ENCODE peak calls at places on chromosomes 5 and 9, in seven cellular contexts. O is HCT116, L is K562, I is H1, S is SK-N-SH, K is GM12878, V is HepG2. Z is an unnamed sample.

GRCh38 chr9:110444911-110445310 is 107.2 kb upstream of the TXNDC8 start:
- DNase-seq in O (no peak), L (no peak), I (no peak), S (no peak), K (no peak), V (no peak), Z (no peak)

GRCh38 chr5:39211773-39212172 is 7.6 kb downstream of the FYB1 start:
- DNase-seq in O (no peak), L (no peak), I (no peak), S (no peak), K (no peak), V (no peak), Z (no peak)

GRCh38 chr5:122195784-122196394 is 66.5 kb downstream of the ZNF474 start:
- DNase-seq in O (peak; percentile 28), L (peak; percentile 53), I (no peak), S (peak; percentile 35), K (no peak), V (peak; percentile 11), Z (peak; percentile 21)

GRCh38 chr9:121563881-121564460 is 64.3 kb upstream of the GGTA1 start:
- DNase-seq in O (no peak), L (no peak), I (no peak), S (no peak), K (no peak), V (no peak), Z (no peak)

GRCh38 chr5:6505779-6506557 is 57.3 kb downstream of the UBE2QL1 start:
- DNase-seq in O (no peak), L (no peak), I (no peak), S (no peak), K (no peak), V (no peak), Z (no peak)

GRCh38 chr5:62138607-62139006 is 167.4 kb upstream of the KIF2A start:
- DNase-seq in O (no peak), L (no peak), I (peak; percentile 15), S (peak; percentile 9), K (no peak), V (no peak), Z (no peak)

GRCh38 chr5:142296914-142297417 is 27.9 kb downstream of the SPRY4 start:
- DNase-seq in O (no peak), L (no peak), I (no peak), S (no peak), K (no peak), V (peak; percentile 77), Z (peak; percentile 48)

GRCh38 chr9:86368871-86369521 is 14.8 kb upstream of the TUT7 start:
- DNase-seq in O (no peak), L (no peak), I (no peak), S (no peak), K (no peak), V (peak; percentile 12), Z (no peak)

GRCh38 chr5:3954189-3954588 is 358.6 kb downstream of the IRX1 start:
- DNase-seq in O (no peak), L (no peak), I (no peak), S (no peak), K (no peak), V (no peak), Z (no peak)

GRCh38 chr5:132253008-132253441 is 4.5 kb upstream of the PDLIM4 start:
- DNase-seq in O (no peak), L (no peak), I (no peak), S (no peak), K (no peak), V (no peak), Z (no peak)

GRCh38 chr5:72129730-72130129 is 22.5 kb downstream of the MAP1B start:
- DNase-seq in O (no peak), L (no peak), I (no peak), S (no peak), K (no peak), V (no peak), Z (no peak)

GRCh38 chr5:35780236-35780635 is 76.5 kb upstream of the IL7R start:
- DNase-seq in O (no peak), L (no peak), I (no peak), S (no peak), K (no peak), V (no peak), Z (no peak)

GRCh38 chr5:119356384-119357188 is 767 bp downstream of the TNFAIP8 start:
- DNase-seq in O (no peak), L (no peak), I (no peak), S (no peak), K (no peak), V (no peak), Z (peak; percentile 30)

GRCh38 chr5:1793966-1794895 is 5.4 kb downstream of the MRPL36 start:
- DNase-seq in O (no peak), L (no peak), I (no peak), S (no peak), K (no peak), V (peak; percentile 52), Z (no peak)

GRCh38 chr5:140134277-140134935 is 8.7 kb downstream of the IGIP start:
- DNase-seq in O (no peak), L (no peak), I (no peak), S (no peak), K (no peak), V (no peak), Z (no peak)

GRCh38 chr5:136205061-136205702 is 12.2 kb upstream of the SMIM32 start:
- DNase-seq in O (no peak), L (no peak), I (no peak), S (no peak), K (no peak), V (no peak), Z (no peak)

GRCh38 chr5:37938086-37938852 is 98.4 kb upstream of the GDNF start:
- DNase-seq in O (no peak), L (no peak), I (no peak), S (no peak), K (no peak), V (no peak), Z (no peak)

GRCh38 chr9:107472581-107473335 is 16.8 kb downstream of the KLF4 start:
- DNase-seq in O (no peak), L (no peak), I (no peak), S (no peak), K (no peak), V (no peak), Z (no peak)

DNA sequence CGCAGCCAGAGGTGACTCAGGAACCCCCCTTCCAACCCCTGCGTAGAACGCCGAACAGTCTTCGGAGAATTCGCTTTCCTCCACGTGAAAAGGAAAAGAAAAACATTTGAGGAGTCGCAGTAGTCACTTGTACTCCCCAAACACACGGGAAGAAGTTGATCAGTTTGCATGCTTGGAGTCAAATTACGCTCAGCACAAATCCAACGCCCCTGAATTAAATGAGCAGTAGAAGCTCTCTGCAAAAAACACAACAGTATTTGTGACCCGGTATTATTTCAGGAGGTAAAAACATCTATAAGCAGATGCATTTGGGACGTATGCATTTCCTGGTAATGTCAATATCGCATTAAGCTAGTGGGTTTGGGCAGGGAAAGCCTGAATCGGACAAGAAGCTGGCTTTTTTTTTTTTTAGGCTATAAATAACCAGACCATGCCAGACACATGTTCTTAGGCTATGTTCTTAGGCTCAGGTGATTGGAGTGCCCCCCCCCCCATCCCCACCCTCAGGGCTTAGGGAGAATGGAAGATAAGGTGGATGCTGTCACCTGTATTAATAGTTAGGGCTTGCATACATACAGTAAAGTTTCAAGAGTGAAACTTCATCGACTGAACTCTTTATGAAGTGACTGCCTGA is 922 bp upstream of the ARL15 start:
- DNase-seq in O (no peak), L (peak; percentile 51), I (no peak), S (peak; percentile 13), K (no peak), V (no peak), Z (peak; percentile 52)
- TF ChIP-seq JUND in O (no peak), L (no peak), I (no peak), S (no peak), K (no peak), V (no peak), Z (no peak)

GRCh38 chr5:14739538-14739937 is 75.0 kb downstream of the OTULIN start:
- DNase-seq in O (no peak), L (no peak), I (no peak), S (no peak), K (no peak), V (no peak), Z (no peak)
- TF ChIP-seq JUND in O (no peak), L (no peak), I (no peak), S (no peak), K (no peak), V (no peak), Z (no peak)

GRCh38 chr5:21831145-21831787 is 1021.9 kb downstream of the CDH12 start:
- DNase-seq in O (no peak), L (no peak), I (no peak), S (no peak), K (peak; percentile 16), V (no peak), Z (no peak)
- TF ChIP-seq JUND in O (no peak), L (no peak), I (no peak), S (no peak), K (no peak), V (no peak), Z (no peak)

DNA sequence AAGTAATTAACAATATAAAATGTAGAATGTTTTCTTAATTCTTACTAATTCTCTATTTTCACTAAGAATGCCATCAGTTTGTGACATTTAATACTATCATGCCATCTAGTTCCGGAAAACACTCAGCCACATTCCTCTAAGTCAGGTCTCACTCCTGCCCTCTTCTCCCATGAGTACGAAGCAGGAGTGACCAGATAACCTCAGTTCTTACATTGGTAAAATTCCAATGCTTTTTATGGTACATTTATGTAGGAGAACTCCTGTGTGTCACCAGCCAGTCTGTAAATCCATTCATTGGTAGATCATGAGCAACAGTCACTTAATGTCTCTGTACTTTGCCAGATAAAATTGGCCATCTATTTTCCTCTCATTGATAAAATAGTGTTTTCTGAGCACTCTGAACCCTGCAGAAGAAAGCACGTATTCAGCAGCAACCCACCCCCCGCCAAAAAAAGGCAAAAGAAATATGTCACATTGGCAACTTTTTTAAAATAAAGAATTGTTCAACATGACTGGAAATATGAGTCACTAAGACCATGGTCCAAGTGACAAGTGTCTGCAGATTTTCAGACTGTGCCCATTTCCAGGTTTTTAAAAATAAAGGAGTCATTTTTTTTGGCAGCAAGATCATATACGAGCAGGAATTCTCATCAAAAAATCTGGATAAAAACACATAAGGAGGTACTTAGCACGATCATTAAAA is 11.8 kb downstream of the GLIS3 start:
- DNase-seq in O (no peak), L (no peak), I (no peak), S (no peak), K (no peak), V (no peak), Z (no peak)
- TF ChIP-seq JUND in O (no peak), L (no peak), I (no peak), S (no peak), K (no peak), V (no peak), Z (no peak)

DNA sequence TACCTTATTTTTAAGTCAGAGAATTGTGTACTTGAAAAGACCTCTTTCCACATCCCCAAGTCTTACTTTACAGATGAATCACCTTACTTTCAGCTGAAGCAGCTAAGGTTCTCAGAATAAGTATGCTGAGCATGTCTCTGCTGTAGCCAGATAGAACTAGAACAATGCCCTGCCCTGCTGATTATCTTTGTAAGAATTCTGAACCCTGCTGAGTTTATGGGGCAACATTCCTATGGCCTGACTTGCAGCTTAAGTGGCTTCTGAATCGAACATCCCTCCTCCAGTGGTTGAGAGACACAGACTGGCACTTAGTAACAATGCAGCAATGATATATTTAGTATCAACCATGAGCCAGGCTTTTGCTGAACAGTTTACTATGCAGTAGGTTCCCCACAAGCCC is 592.0 kb upstream of the WWC1 start:
- DNase-seq in O (peak; percentile 97), L (no peak), I (peak; percentile 81), S (no peak), K (no peak), V (no peak), Z (no peak)
- TF ChIP-seq JUND in O (peak; percentile 95), L (no peak), I (peak; percentile 91), S (peak; percentile 95), K (no peak), V (no peak), Z (no peak)